ENCODE peak calls at places on chromosome X, in five cellular contexts. S is lung microvascular endothelial cell; I is stimulated activated CD4-positive, alpha-beta T cell treated with anti-CD3 and anti-CD28 coated beads, Interleukin-2, amount 100 ng/mL, for 48 hours; H is stimulated activated effector memory CD8-positive, alpha-beta T cell treated with anti-CD3 and anti-CD28 coated beads, Interleukin-12 subunit alpha, Interleukin-12 subunit beta, amount 100 ng/mL, for 72 hours; E is effector memory CD4-positive, alpha-beta T cell. C is an unnamed sample.

GRCh38 chrX:153689654-153690465 is 2.1 kb downstream of the SLC6A8 start:
- DNase-seq in S (no peak), I (no peak), H (no peak), E (no peak), C (no peak)

GRCh38 chrX:43969504-43970501 is 3.4 kb downstream of the NDP start:
- DNase-seq in S (peak), I (no peak), H (no peak), E (no peak), C (no peak)

GRCh38 chrX:139831689-139832456 is 101.0 kb downstream of the ATP11C start:
- DNase-seq in S (peak), I (no peak), H (no peak), E (no peak), C (peak)

GRCh38 chrX:63394872-63395271 is 43.7 kb upstream of the SPIN4 start:
- DNase-seq in S (no peak), I (no peak), H (no peak), E (no peak), C (no peak)

GRCh38 chrX:51614353-51614752 is 4.4 kb downstream of the CENPVL3 start:
- DNase-seq in S (peak), I (no peak), H (no peak), E (no peak), C (no peak)

GRCh38 chrX:46588263-46588662 is 14.7 kb downstream of the CHST7 start:
- DNase-seq in S (peak), I (no peak), H (no peak), E (no peak), C (no peak)

GRCh38 chrX:132738951-132739350 is 219.5 kb downstream of the HS6ST2 start:
- DNase-seq in S (no peak), I (no peak), H (no peak), E (no peak), C (no peak)

GRCh38 chrX:120309873-120310730 is 1.2 kb downstream of the TMEM255A start:
- DNase-seq in S (no peak), I (no peak), H (no peak), E (no peak), C (no peak)

GRCh38 chrX:104913348-104913747 is 307.1 kb downstream of the TEX13A start:
- DNase-seq in S (peak), I (no peak), H (no peak), E (no peak), C (no peak)

GRCh38 chrX:101409043-101409442 is 1.0 kb downstream of the HNRNPH2 start:
- DNase-seq in S (peak), I (no peak), H (no peak), E (no peak), C (no peak)

C was measured in glomerular endothelial cell.